ENCODE peak calls at places on chromosomes 1 and 21, in nine cellular contexts. V, D, Q, Z, X, S, C, Y and F are unnamed samples.

GRCh38 chr21:37445228-37445627 is 78.7 kb downstream of the DYRK1A start:
- DNase-seq in V (no peak), D (no peak), Q (no peak), Z (no peak), X (no peak), S (no peak), C (no peak), Y (no peak), F (no peak)

GRCh38 chr1:7539772-7540175 is 231.3 kb upstream of the VAMP3 start:
- DNase-seq in V (no peak), D (no peak), Q (no peak), Z (peak), X (peak), S (no peak), C (peak), Y (no peak), F (no peak)

GRCh38 chr1:228087771-228088251 is 5.3 kb downstream of the ARF1 start:
- DNase-seq in V (no peak), D (no peak), Q (no peak), Z (no peak), X (no peak), S (no peak), C (no peak), Y (no peak), F (peak)

GRCh38 chr1:15620155-15620545 is 2.9 kb downstream of the DDI2 start:
- DNase-seq in V (no peak), D (no peak), Q (no peak), Z (no peak), X (no peak), S (no peak), C (no peak), Y (peak), F (no peak)

GRCh38 chr1:54121482-54122130 is 31.2 kb downstream of the CDCP2 start:
- DNase-seq in V (peak), D (peak), Q (peak), Z (peak), X (peak), S (peak), C (peak), Y (peak), F (peak)

GRCh38 chr1:179807291-179807690 is 64.2 kb downstream of the FAM163A start:
- DNase-seq in V (no peak), D (no peak), Q (no peak), Z (no peak), X (no peak), S (no peak), C (no peak), Y (no peak), F (no peak)

GRCh38 chr1:56654126-56654923 is 9.2 kb downstream of the PRKAA2 start:
- DNase-seq in V (no peak), D (no peak), Q (no peak), Z (no peak), X (no peak), S (no peak), C (no peak), Y (no peak), F (no peak)

GRCh38 chr1:165666152-165666551 is 32.2 kb downstream of the ALDH9A1 start:
- DNase-seq in V (no peak), D (no peak), Q (no peak), Z (no peak), X (no peak), S (no peak), C (no peak), Y (no peak), F (no peak)

GRCh38 chr21:17051054-17051453 is 461.8 kb upstream of the CXADR start:
- DNase-seq in V (no peak), D (no peak), Q (no peak), Z (no peak), X (no peak), S (no peak), C (no peak), Y (no peak), F (no peak)

GRCh38 chr1:243595527-243596206 is 254.4 kb downstream of the AKT3 start:
- DNase-seq in V (no peak), D (peak), Q (no peak), Z (no peak), X (no peak), S (no peak), C (no peak), Y (no peak), F (no peak)

GRCh38 chr21:16983425-16983824 is 529.4 kb upstream of the CXADR start:
- DNase-seq in V (no peak), D (no peak), Q (no peak), Z (no peak), X (no peak), S (no peak), C (no peak), Y (no peak), F (no peak)

GRCh38 chr1:19373206-19374126 is 61.3 kb downstream of the SLC66A1 start:
- DNase-seq in V (peak), D (no peak), Q (no peak), Z (no peak), X (no peak), S (no peak), C (no peak), Y (no peak), F (no peak)

GRCh38 chr1:226646870-226647449 is 92.1 kb downstream of the ITPKB start:
- DNase-seq in V (no peak), D (no peak), Q (no peak), Z (no peak), X (no peak), S (no peak), C (no peak), Y (no peak), F (peak)

GRCh38 chr1:96370752-96371151 is 350.8 kb upstream of the PTBP2 start:
- DNase-seq in V (no peak), D (no peak), Q (no peak), Z (no peak), X (no peak), S (no peak), C (no peak), Y (no peak), F (no peak)

GRCh38 chr21:39529026-39529425 is 77.3 kb downstream of the SH3BGR start:
- DNase-seq in V (no peak), D (no peak), Q (no peak), Z (peak), X (no peak), S (no peak), C (no peak), Y (no peak), F (no peak)

GRCh38 chr1:228732426-228732825 is 2.9 kb upstream of the RHOU start:
- DNase-seq in V (no peak), D (no peak), Q (no peak), Z (no peak), X (no peak), S (no peak), C (no peak), Y (no peak), F (no peak)

GRCh38 chr21:15062566-15062965 is 2.2 kb downstream of the NRIP1 start:
- DNase-seq in V (no peak), D (no peak), Q (no peak), Z (no peak), X (no peak), S (no peak), C (no peak), Y (no peak), F (no peak)

GRCh38 chr1:224666078-224666477 is 50.0 kb downstream of the CNIH3 start:
- DNase-seq in V (no peak), D (no peak), Q (no peak), Z (no peak), X (no peak), S (no peak), C (no peak), Y (no peak), F (no peak)

GRCh38 chr1:927741-928140 is 4.0 kb downstream of the SAMD11 start:
- DNase-seq in V (no peak), D (no peak), Q (no peak), Z (no peak), X (no peak), S (no peak), C (no peak), Y (no peak), F (no peak)

GRCh38 chr21:25080161-25080560 is 527.1 kb downstream of the MRPL39 start:
- DNase-seq in V (no peak), D (no peak), Q (no peak), Z (no peak), X (no peak), S (no peak), C (no peak), Y (no peak), F (no peak)